ENCODE peak calls at places on chromosomes 16 and 17, in eight cellular contexts. One of them, this sample, is unnamed. For H3K4me1, the result is how much of the 10 kb centered on the place peaks cover.

GRCh38 chr17:69690531-69690930 is 276.0 kb downstream of the MAP2K6 start:
- DNase-seq in GM23248: no peak
- DNase-seq in aorta: no peak
- DNase-seq in neural progenitor cell: no peak
- DNase-seq in heart left ventricle: no peak
- DNase-seq in K562: no peak
- DNase-seq in CD8-positive, alpha-beta T cell: no peak
- DNase-seq in endothelial cell of umbilical vein: no peak
- DNase-seq in this sample: no peak

GRCh38 chr17:3888343-3889171 is 4.3 kb downstream of the CAMKK1 start:
- DNase-seq in heart left ventricle: peak
- DNase-seq in CD8-positive, alpha-beta T cell: no peak
- DNase-seq in endothelial cell of umbilical vein: peak
- DNase-seq in GM23248: peak
- DNase-seq in neural progenitor cell: peak
- DNase-seq in K562: peak
- DNase-seq in aorta: peak
- DNase-seq in this sample: peak

GRCh38 chr16:73253922-73254480 is 206.1 kb upstream of the ZFHX3 start:
- DNase-seq in aorta: no peak
- DNase-seq in GM23248: no peak
- DNase-seq in heart left ventricle: no peak
- DNase-seq in K562: no peak
- DNase-seq in endothelial cell of umbilical vein: no peak
- DNase-seq in CD8-positive, alpha-beta T cell: no peak
- DNase-seq in neural progenitor cell: no peak
- DNase-seq in this sample: no peak

GRCh38 chr17:17947309-17947708 is 24.9 kb downstream of the TOM1L2 start:
- DNase-seq in heart left ventricle: no peak
- DNase-seq in GM23248: no peak
- DNase-seq in K562: no peak
- DNase-seq in endothelial cell of umbilical vein: no peak
- DNase-seq in aorta: no peak
- DNase-seq in neural progenitor cell: no peak
- DNase-seq in CD8-positive, alpha-beta T cell: no peak
- DNase-seq in this sample: no peak

GRCh38 chr17:72952220-72952619 is 140.3 kb downstream of the SLC39A11 start:
- DNase-seq in heart left ventricle: no peak
- DNase-seq in CD8-positive, alpha-beta T cell: no peak
- DNase-seq in endothelial cell of umbilical vein: no peak
- DNase-seq in K562: no peak
- DNase-seq in aorta: no peak
- DNase-seq in GM23248: no peak
- DNase-seq in neural progenitor cell: no peak
- DNase-seq in this sample: no peak

GRCh38 chr17:82544431-82545070 is 25.0 kb downstream of the FOXK2 start:
- DNase-seq in CD8-positive, alpha-beta T cell: no peak
- DNase-seq in aorta: no peak
- DNase-seq in heart left ventricle: no peak
- DNase-seq in GM23248: no peak
- DNase-seq in endothelial cell of umbilical vein: no peak
- DNase-seq in K562: no peak
- DNase-seq in neural progenitor cell: no peak
- DNase-seq in this sample: no peak

GRCh38 chr17:62913971-62914370 is 52.1 kb upstream of the TANC2 start:
- DNase-seq in aorta: no peak
- DNase-seq in GM23248: no peak
- DNase-seq in endothelial cell of umbilical vein: no peak
- DNase-seq in CD8-positive, alpha-beta T cell: no peak
- DNase-seq in K562: no peak
- DNase-seq in neural progenitor cell: no peak
- DNase-seq in heart left ventricle: no peak
- DNase-seq in this sample: no peak

GRCh38 chr16:24610421-24610765 is 71.0 kb downstream of the RBBP6 start:
- DNase-seq in CD8-positive, alpha-beta T cell: no peak
- DNase-seq in heart left ventricle: peak
- DNase-seq in neural progenitor cell: peak
- DNase-seq in K562: no peak
- DNase-seq in GM23248: peak
- DNase-seq in endothelial cell of umbilical vein: peak
- DNase-seq in aorta: peak
- DNase-seq in this sample: no peak

GRCh38 chr17:41773190-41773588 is 13.3 kb downstream of the JUP start:
- DNase-seq in heart left ventricle: peak
- DNase-seq in K562: no peak
- DNase-seq in endothelial cell of umbilical vein: peak
- DNase-seq in GM23248: peak
- DNase-seq in aorta: peak
- DNase-seq in CD8-positive, alpha-beta T cell: no peak
- DNase-seq in neural progenitor cell: peak
- DNase-seq in this sample: peak

GRCh38 chr17:73316919-73317505 is 5.2 kb upstream of the CDC42EP4 start:
- DNase-seq in endothelial cell of umbilical vein: no peak
- DNase-seq in K562: no peak
- DNase-seq in GM23248: peak
- DNase-seq in CD8-positive, alpha-beta T cell: no peak
- DNase-seq in aorta: no peak
- DNase-seq in heart left ventricle: no peak
- DNase-seq in neural progenitor cell: peak
- DNase-seq in this sample: no peak

GRCh38 chr16:20675488-20676267 is 21.8 kb downstream of the ACSM1 start:
- DNase-seq in CD8-positive, alpha-beta T cell: peak
- DNase-seq in neural progenitor cell: peak
- DNase-seq in heart left ventricle: no peak
- DNase-seq in GM23248: peak
- DNase-seq in K562: peak
- DNase-seq in endothelial cell of umbilical vein: peak
- DNase-seq in aorta: no peak
- DNase-seq in this sample: no peak
- H3K4me3 ChIP-seq in CD8-positive, alpha-beta T cell: peak
- H3K4me3 ChIP-seq in neural progenitor cell: peak
- H3K4me3 ChIP-seq in heart left ventricle: peak
- H3K4me3 ChIP-seq in GM23248: no peak
- H3K4me3 ChIP-seq in K562: peak
- H3K4me3 ChIP-seq in endothelial cell of umbilical vein: no peak
- H3K4me3 ChIP-seq in aorta: peak
- H3K4me3 ChIP-seq in this sample: no peak

GRCh38 chr17:77564278-77564920 is 394.1 kb upstream of the TNRC6C start:
- DNase-seq in endothelial cell of umbilical vein: no peak
- DNase-seq in neural progenitor cell: no peak
- DNase-seq in heart left ventricle: no peak
- DNase-seq in K562: no peak
- DNase-seq in CD8-positive, alpha-beta T cell: no peak
- DNase-seq in GM23248: no peak
- DNase-seq in aorta: no peak
- DNase-seq in this sample: no peak

GRCh38 chr17:77563439-77564102 is 394.9 kb upstream of the TNRC6C start:
- DNase-seq in neural progenitor cell: no peak
- DNase-seq in GM23248: no peak
- DNase-seq in heart left ventricle: no peak
- DNase-seq in K562: no peak
- DNase-seq in aorta: no peak
- DNase-seq in endothelial cell of umbilical vein: no peak
- DNase-seq in CD8-positive, alpha-beta T cell: no peak
- DNase-seq in this sample: no peak

GRCh38 chr17:77566566-77566965 is 391.9 kb upstream of the TNRC6C start:
- DNase-seq in CD8-positive, alpha-beta T cell: no peak
- DNase-seq in heart left ventricle: no peak
- DNase-seq in K562: no peak
- DNase-seq in aorta: no peak
- DNase-seq in neural progenitor cell: no peak
- DNase-seq in endothelial cell of umbilical vein: no peak
- DNase-seq in GM23248: no peak
- DNase-seq in this sample: no peak

GRCh38 chr17:77566151-77566550 is 392.4 kb upstream of the TNRC6C start:
- DNase-seq in CD8-positive, alpha-beta T cell: no peak
- DNase-seq in GM23248: no peak
- DNase-seq in neural progenitor cell: no peak
- DNase-seq in aorta: no peak
- DNase-seq in endothelial cell of umbilical vein: no peak
- DNase-seq in heart left ventricle: no peak
- DNase-seq in K562: no peak
- DNase-seq in this sample: no peak

GRCh38 chr17:77565166-77565565 is 393.3 kb upstream of the TNRC6C start:
- DNase-seq in CD8-positive, alpha-beta T cell: no peak
- DNase-seq in endothelial cell of umbilical vein: no peak
- DNase-seq in GM23248: no peak
- DNase-seq in heart left ventricle: no peak
- DNase-seq in neural progenitor cell: no peak
- DNase-seq in K562: no peak
- DNase-seq in aorta: no peak
- DNase-seq in this sample: no peak
- H3K4me1 ChIP-seq in CD8-positive, alpha-beta T cell: under half
- H3K4me1 ChIP-seq in endothelial cell of umbilical vein: under half
- H3K4me1 ChIP-seq in GM23248: under half
- H3K4me1 ChIP-seq in heart left ventricle: under half
- H3K4me1 ChIP-seq in neural progenitor cell: under half
- H3K4me1 ChIP-seq in K562: under half
- H3K4me1 ChIP-seq in aorta: under half
- H3K4me1 ChIP-seq in this sample: under half

GRCh38 chr17:75589017-75589918 is 1.7 kb downstream of the MYO15B start:
- DNase-seq in K562: peak
- DNase-seq in CD8-positive, alpha-beta T cell: peak
- DNase-seq in neural progenitor cell: peak
- DNase-seq in aorta: peak
- DNase-seq in heart left ventricle: peak
- DNase-seq in endothelial cell of umbilical vein: peak
- DNase-seq in GM23248: peak
- DNase-seq in this sample: peak
- H3K27ac ChIP-seq in K562: peak
- H3K27ac ChIP-seq in CD8-positive, alpha-beta T cell: peak
- H3K27ac ChIP-seq in neural progenitor cell: no peak
- H3K27ac ChIP-seq in aorta: peak
- H3K27ac ChIP-seq in heart left ventricle: peak
- H3K27ac ChIP-seq in endothelial cell of umbilical vein: peak
- H3K27ac ChIP-seq in GM23248: no peak
- H3K27ac ChIP-seq in this sample: no peak

DNA sequence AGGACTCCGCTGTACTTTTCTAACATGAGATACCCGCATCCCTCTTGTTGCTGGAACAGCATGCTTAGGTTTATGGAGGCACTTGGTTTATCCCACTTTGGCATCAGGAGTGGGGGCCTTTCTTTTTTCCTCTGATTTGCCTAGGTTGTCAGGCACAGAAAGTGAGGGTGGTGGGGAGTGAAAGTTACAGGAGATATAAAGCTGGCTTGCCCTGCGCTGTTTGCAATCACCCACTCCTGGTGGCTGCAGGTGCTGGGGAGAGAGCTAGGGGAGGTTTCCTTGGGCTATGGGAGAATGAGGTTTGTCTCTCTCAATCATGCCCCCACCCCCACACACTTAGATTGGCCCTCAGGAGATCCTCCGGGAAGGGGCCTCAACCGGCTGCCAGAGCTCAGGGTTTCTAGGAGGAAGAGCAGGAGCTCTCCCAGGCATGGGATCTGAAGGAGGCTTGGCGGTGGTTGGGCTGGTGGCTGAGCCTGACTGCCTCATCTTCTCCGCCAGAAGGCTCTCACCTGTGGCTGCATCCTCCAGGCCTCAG is 1.4 kb downstream of the WSCD1 start:
- DNase-seq in endothelial cell of umbilical vein: no peak
- DNase-seq in neural progenitor cell: no peak
- DNase-seq in GM23248: no peak
- DNase-seq in K562: no peak
- DNase-seq in CD8-positive, alpha-beta T cell: no peak
- DNase-seq in aorta: no peak
- DNase-seq in heart left ventricle: no peak
- DNase-seq in this sample: no peak
- H3K4me3 ChIP-seq in endothelial cell of umbilical vein: peak
- H3K4me3 ChIP-seq in neural progenitor cell: peak
- H3K4me3 ChIP-seq in GM23248: no peak
- H3K4me3 ChIP-seq in K562: no peak
- H3K4me3 ChIP-seq in CD8-positive, alpha-beta T cell: no peak
- H3K4me3 ChIP-seq in aorta: peak
- H3K4me3 ChIP-seq in heart left ventricle: no peak
- H3K4me3 ChIP-seq in this sample: no peak

GRCh38 chr16:75066861-75067447 is 49.6 kb downstream of the LDHD start:
- DNase-seq in heart left ventricle: no peak
- DNase-seq in K562: no peak
- DNase-seq in neural progenitor cell: no peak
- DNase-seq in aorta: no peak
- DNase-seq in CD8-positive, alpha-beta T cell: no peak
- DNase-seq in endothelial cell of umbilical vein: no peak
- DNase-seq in GM23248: no peak
- DNase-seq in this sample: no peak
- H3K4me1 ChIP-seq in heart left ventricle: under half
- H3K4me1 ChIP-seq in K562: half or more
- H3K4me1 ChIP-seq in neural progenitor cell: under half
- H3K4me1 ChIP-seq in aorta: under half
- H3K4me1 ChIP-seq in CD8-positive, alpha-beta T cell: under half
- H3K4me1 ChIP-seq in endothelial cell of umbilical vein: under half
- H3K4me1 ChIP-seq in GM23248: under half
- H3K4me1 ChIP-seq in this sample: under half

DNA sequence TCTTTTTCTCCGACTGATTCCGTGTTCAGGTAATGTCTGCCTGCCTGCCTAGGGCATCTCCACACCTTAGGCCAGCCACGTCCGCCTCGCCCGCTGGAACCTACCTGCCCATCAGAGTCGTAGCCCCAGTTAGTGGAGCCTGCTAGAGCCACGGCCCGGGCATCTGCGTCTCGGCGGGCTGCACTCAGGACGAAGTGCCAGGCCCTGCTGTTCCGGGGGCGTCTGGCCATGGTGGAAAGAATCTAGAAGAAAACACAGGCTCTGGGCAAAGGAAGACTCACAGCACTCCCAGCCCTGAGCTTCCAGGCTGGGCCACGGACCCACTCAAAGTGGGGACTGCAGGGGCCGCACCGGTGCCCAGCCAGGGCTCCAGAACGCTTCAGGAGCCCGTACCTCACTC is 1.1 kb downstream of the SPSB3 start:
- DNase-seq in CD8-positive, alpha-beta T cell: no peak
- DNase-seq in neural progenitor cell: no peak
- DNase-seq in endothelial cell of umbilical vein: no peak
- DNase-seq in heart left ventricle: peak
- DNase-seq in GM23248: no peak
- DNase-seq in aorta: peak
- DNase-seq in K562: no peak
- DNase-seq in this sample: no peak
- H3K27ac ChIP-seq in CD8-positive, alpha-beta T cell: no peak
- H3K27ac ChIP-seq in neural progenitor cell: no peak
- H3K27ac ChIP-seq in endothelial cell of umbilical vein: no peak
- H3K27ac ChIP-seq in heart left ventricle: peak
- H3K27ac ChIP-seq in GM23248: no peak
- H3K27ac ChIP-seq in aorta: no peak
- H3K27ac ChIP-seq in K562: no peak
- H3K27ac ChIP-seq in this sample: no peak